ENCODE peak calls at places on chromosomes 7 and 10, in four cellular contexts. N is cardiac muscle cell, V is RWPE1, C is Calu3. M is an unnamed sample.

GRCh38 chr7:128453836-128454804 is 1.6 kb upstream of the HILPDA start:
- DNase-seq in N (peak; percentile 84), V (no peak), C (no peak), M (no peak)

GRCh38 chr7:134899729-134900128 is 86.6 kb upstream of the AGBL3 start:
- DNase-seq in N (no peak), V (no peak), C (peak; percentile 38), M (no peak)

GRCh38 chr7:8094164-8095140 is 125.9 kb downstream of the GLCCI1 start:
- DNase-seq in N (no peak), V (no peak), C (no peak), M (no peak)

GRCh38 chr7:149714910-149715471 is 58.4 kb downstream of the ZNF467 start:
- DNase-seq in N (no peak), V (peak; percentile 35), C (no peak), M (no peak)

GRCh38 chr7:55180821-55181542 is 162.2 kb downstream of the EGFR start:
- DNase-seq in N (no peak), V (no peak), C (no peak), M (no peak)

GRCh38 chr7:88368686-88369085 is 62.0 kb upstream of the STEAP4 start:
- DNase-seq in N (no peak), V (no peak), C (no peak), M (no peak)

GRCh38 chr7:116930156-116930913 is 23.0 kb upstream of the ST7 start:
- DNase-seq in N (peak; percentile 86), V (peak; percentile 78), C (peak; percentile 73), M (peak; percentile 79)

GRCh38 chr7:19294629-19295028 is 149.4 kb upstream of the FERD3L start:
- DNase-seq in N (no peak), V (no peak), C (no peak), M (no peak)

GRCh38 chr7:114414151-114415053 is at the start of gene FOXP2:
- DNase-seq in N (no peak), V (no peak), C (no peak), M (peak; percentile 26)

GRCh38 chr7:54090652-54091213 is 451.4 kb upstream of the VSTM2A start:
- DNase-seq in N (no peak), V (no peak), C (no peak), M (no peak)

GRCh38 chr10:101693701-101694055 is 1.3 kb downstream of the FBXW4 start:
- DNase-seq in N (peak; percentile 52), V (no peak), C (peak; percentile 10), M (peak; percentile 40)

GRCh38 chr7:117098457-117098856 is 145.2 kb downstream of the ST7 start:
- DNase-seq in N (no peak), V (no peak), C (no peak), M (no peak)

GRCh38 chr7:131570401-131570800 is 14.0 kb upstream of the PODXL start:
- DNase-seq in N (no peak), V (no peak), C (no peak), M (no peak)

GRCh38 chr10:124679401-124679800 is 64.8 kb downstream of the FAM53B start:
- DNase-seq in N (no peak), V (no peak), C (no peak), M (no peak)

GRCh38 chr10:59944339-59944935 is 38.1 kb upstream of the CCDC6 start:
- DNase-seq in N (no peak), V (no peak), C (no peak), M (no peak)

GRCh38 chr7:76346778-76347177 is 12.0 kb downstream of the YWHAG start:
- DNase-seq in N (no peak), V (no peak), C (no peak), M (no peak)

GRCh38 chr7:115676080-115676479 is 354.5 kb downstream of the TFEC start:
- DNase-seq in N (no peak), V (peak; percentile 5), C (peak; percentile 21), M (no peak)

GRCh38 chr7:115910541-115911164 is 119.9 kb downstream of the TFEC start:
- DNase-seq in N (peak; percentile 49), V (peak; percentile 4), C (no peak), M (peak; percentile 73)

M was measured in SW480.